ENCODE peak calls at places on chromosomes 2 and 18, in five cellular contexts. One of them, this sample, is unnamed.
A peak's percentile ranks its signal among the peaks of the same experiment; 100 is the strongest.

GRCh38 chr2:165273176-165273575 is 34.0 kb downstream of the SCN2A start:
- DNase-seq in SK-N-SH: no peak
- DNase-seq in H1: no peak
- DNase-seq in GM12878: no peak
- DNase-seq in HepG2: no peak
- DNase-seq in this sample: no peak

GRCh38 chr18:30679285-30679930 is 363.1 kb downstream of the DSC3 start:
- DNase-seq in H1: no peak
- DNase-seq in HepG2: no peak
- DNase-seq in SK-N-SH: no peak
- DNase-seq in GM12878: no peak
- DNase-seq in this sample: no peak

GRCh38 chr2:228048838-228049490 is 132.5 kb downstream of the SPHKAP start:
- DNase-seq in HepG2: peak; percentile 49
- DNase-seq in H1: peak; percentile 31
- DNase-seq in SK-N-SH: peak; percentile 28
- DNase-seq in GM12878: no peak
- DNase-seq in this sample: peak; percentile 3

GRCh38 chr18:3088444-3088843 is 75.5 kb upstream of the LPIN2 start:
- DNase-seq in SK-N-SH: no peak
- DNase-seq in GM12878: no peak
- DNase-seq in H1: no peak
- DNase-seq in HepG2: no peak
- DNase-seq in this sample: no peak

GRCh38 chr2:60885683-60886082 is 4.3 kb downstream of the REL start:
- DNase-seq in H1: no peak
- DNase-seq in HepG2: peak; percentile 85
- DNase-seq in GM12878: no peak
- DNase-seq in SK-N-SH: no peak
- DNase-seq in this sample: peak; percentile 15

GRCh38 chr2:54673501-54673998 is 49.9 kb upstream of the EML6 start:
- DNase-seq in GM12878: no peak
- DNase-seq in SK-N-SH: no peak
- DNase-seq in H1: no peak
- DNase-seq in HepG2: no peak
- DNase-seq in this sample: no peak

GRCh38 chr2:239216251-239216613 is 184.6 kb downstream of the HDAC4 start:
- DNase-seq in GM12878: no peak
- DNase-seq in SK-N-SH: no peak
- DNase-seq in HepG2: no peak
- DNase-seq in H1: no peak
- DNase-seq in this sample: no peak

GRCh38 chr18:55289775-55290174 is 298.2 kb downstream of the TCF4 start:
- DNase-seq in GM12878: no peak
- DNase-seq in H1: no peak
- DNase-seq in HepG2: no peak
- DNase-seq in SK-N-SH: no peak
- DNase-seq in this sample: no peak

GRCh38 chr2:215367647-215368492 is 56.0 kb downstream of the ATIC start:
- DNase-seq in GM12878: no peak
- DNase-seq in H1: no peak
- DNase-seq in HepG2: no peak
- DNase-seq in SK-N-SH: no peak
- DNase-seq in this sample: no peak

GRCh38 chr2:170271340-170271739 is 93.4 kb downstream of the MYO3B start:
- DNase-seq in H1: no peak
- DNase-seq in GM12878: no peak
- DNase-seq in SK-N-SH: no peak
- DNase-seq in HepG2: no peak
- DNase-seq in this sample: no peak

GRCh38 chr2:128686498-128686861 is 367.8 kb upstream of the HS6ST1 start:
- DNase-seq in GM12878: no peak
- DNase-seq in HepG2: no peak
- DNase-seq in SK-N-SH: no peak
- DNase-seq in H1: no peak
- DNase-seq in this sample: peak; percentile 75

GRCh38 chr2:126787278-126787677 is 111.4 kb upstream of the TEX51 start:
- DNase-seq in HepG2: no peak
- DNase-seq in SK-N-SH: no peak
- DNase-seq in H1: no peak
- DNase-seq in GM12878: no peak
- DNase-seq in this sample: no peak

GRCh38 chr2:102000813-102001766 is 9.3 kb downstream of the IL1R2 start:
- DNase-seq in GM12878: no peak
- DNase-seq in SK-N-SH: no peak
- DNase-seq in HepG2: no peak
- DNase-seq in H1: no peak
- DNase-seq in this sample: no peak

GRCh38 chr2:181300600-181301291 is 156.4 kb upstream of the ITGA4 start:
- DNase-seq in GM12878: no peak
- DNase-seq in H1: no peak
- DNase-seq in SK-N-SH: no peak
- DNase-seq in HepG2: no peak
- DNase-seq in this sample: peak; percentile 78

GRCh38 chr2:213086050-213086449 is 65.4 kb downstream of the IKZF2 start:
- DNase-seq in HepG2: no peak
- DNase-seq in H1: no peak
- DNase-seq in GM12878: no peak
- DNase-seq in SK-N-SH: no peak
- DNase-seq in this sample: no peak

GRCh38 chr2:15992457-15993231 is 52.3 kb downstream of the MYCN start:
- DNase-seq in H1: no peak
- DNase-seq in GM12878: no peak
- DNase-seq in HepG2: no peak
- DNase-seq in SK-N-SH: no peak
- DNase-seq in this sample: no peak

GRCh38 chr18:43648002-43648401 is 370.7 kb upstream of the SYT4 start:
- DNase-seq in SK-N-SH: no peak
- DNase-seq in H1: no peak
- DNase-seq in HepG2: no peak
- DNase-seq in GM12878: no peak
- DNase-seq in this sample: no peak

GRCh38 chr2:85785027-85785822 is 31.4 kb downstream of the ATOH8 start:
- DNase-seq in H1: no peak
- DNase-seq in SK-N-SH: no peak
- DNase-seq in GM12878: no peak
- DNase-seq in HepG2: no peak
- DNase-seq in this sample: no peak

GRCh38 chr18:22268641-22269128 is 99.3 kb downstream of the GATA6 start:
- DNase-seq in SK-N-SH: no peak
- DNase-seq in GM12878: no peak
- DNase-seq in HepG2: no peak
- DNase-seq in H1: no peak
- DNase-seq in this sample: no peak

GRCh38 chr2:239753537-239753936 is 271.6 kb downstream of the NDUFA10 start:
- DNase-seq in H1: no peak
- DNase-seq in HepG2: no peak
- DNase-seq in SK-N-SH: no peak
- DNase-seq in GM12878: no peak
- DNase-seq in this sample: no peak

GRCh38 chr2:124678043-124678442 is 653.0 kb downstream of the CNTNAP5 start:
- DNase-seq in GM12878: no peak
- DNase-seq in H1: no peak
- DNase-seq in HepG2: no peak
- DNase-seq in SK-N-SH: no peak
- DNase-seq in this sample: no peak

GRCh38 chr2:233064526-233065199 is 4.5 kb downstream of the INPP5D start:
- DNase-seq in SK-N-SH: no peak
- DNase-seq in GM12878: no peak
- DNase-seq in H1: no peak
- DNase-seq in HepG2: no peak
- DNase-seq in this sample: peak; percentile 30

GRCh38 chr2:38260469-38260868 is 116.6 kb downstream of the ATL2 start:
- DNase-seq in HepG2: no peak
- DNase-seq in H1: no peak
- DNase-seq in SK-N-SH: no peak
- DNase-seq in GM12878: peak; percentile 71
- DNase-seq in this sample: no peak

GRCh38 chr2:157786663-157787363 is 89.3 kb downstream of the ACVR1 start:
- DNase-seq in HepG2: no peak
- DNase-seq in SK-N-SH: no peak
- DNase-seq in H1: no peak
- DNase-seq in GM12878: no peak
- DNase-seq in this sample: no peak

GRCh38 chr18:28837100-28837499 is 660.2 kb upstream of the CDH2 start:
- DNase-seq in HepG2: no peak
- DNase-seq in SK-N-SH: no peak
- DNase-seq in GM12878: no peak
- DNase-seq in H1: no peak
- DNase-seq in this sample: no peak

GRCh38 chr18:54919412-54919811 is 39.8 kb downstream of the CCDC68 start:
- DNase-seq in GM12878: no peak
- DNase-seq in H1: no peak
- DNase-seq in SK-N-SH: peak; percentile 39
- DNase-seq in HepG2: no peak
- DNase-seq in this sample: no peak

GRCh38 chr2:16251511-16252205 is 311.3 kb downstream of the MYCN start:
- DNase-seq in HepG2: no peak
- DNase-seq in SK-N-SH: no peak
- DNase-seq in H1: no peak
- DNase-seq in GM12878: no peak
- DNase-seq in this sample: no peak

GRCh38 chr2:196823750-196824149 is 14.6 kb upstream of the C2orf66 start:
- DNase-seq in HepG2: no peak
- DNase-seq in GM12878: no peak
- DNase-seq in H1: no peak
- DNase-seq in SK-N-SH: no peak
- DNase-seq in this sample: no peak

GRCh38 chr2:28648147-28648546 is 103.5 kb upstream of the PPP1CB start:
- DNase-seq in SK-N-SH: no peak
- DNase-seq in GM12878: no peak
- DNase-seq in HepG2: no peak
- DNase-seq in H1: no peak
- DNase-seq in this sample: no peak

GRCh38 chr18:903703-904102 is 968 bp upstream of the ADCYAP1 start:
- DNase-seq in SK-N-SH: no peak
- DNase-seq in GM12878: no peak
- DNase-seq in H1: no peak
- DNase-seq in HepG2: no peak
- DNase-seq in this sample: peak; percentile 11

GRCh38 chr18:22946841-22947240 is 13.7 kb downstream of the RBBP8 start:
- DNase-seq in SK-N-SH: no peak
- DNase-seq in HepG2: no peak
- DNase-seq in H1: no peak
- DNase-seq in GM12878: no peak
- DNase-seq in this sample: no peak

GRCh38 chr2:133497261-133497893 is 70.9 kb downstream of the NCKAP5 start:
- DNase-seq in GM12878: no peak
- DNase-seq in HepG2: no peak
- DNase-seq in SK-N-SH: no peak
- DNase-seq in H1: no peak
- DNase-seq in this sample: no peak

GRCh38 chr2:122029945-122030344 is 274.5 kb downstream of the TSN start:
- DNase-seq in GM12878: no peak
- DNase-seq in H1: no peak
- DNase-seq in SK-N-SH: no peak
- DNase-seq in HepG2: no peak
- DNase-seq in this sample: no peak
- TF ChIP-seq GABPA in GM12878: no peak
- TF ChIP-seq GABPA in H1: no peak
- TF ChIP-seq GABPA in SK-N-SH: no peak
- TF ChIP-seq GABPA in HepG2: no peak
- TF ChIP-seq GABPA in this sample: no peak

DNA sequence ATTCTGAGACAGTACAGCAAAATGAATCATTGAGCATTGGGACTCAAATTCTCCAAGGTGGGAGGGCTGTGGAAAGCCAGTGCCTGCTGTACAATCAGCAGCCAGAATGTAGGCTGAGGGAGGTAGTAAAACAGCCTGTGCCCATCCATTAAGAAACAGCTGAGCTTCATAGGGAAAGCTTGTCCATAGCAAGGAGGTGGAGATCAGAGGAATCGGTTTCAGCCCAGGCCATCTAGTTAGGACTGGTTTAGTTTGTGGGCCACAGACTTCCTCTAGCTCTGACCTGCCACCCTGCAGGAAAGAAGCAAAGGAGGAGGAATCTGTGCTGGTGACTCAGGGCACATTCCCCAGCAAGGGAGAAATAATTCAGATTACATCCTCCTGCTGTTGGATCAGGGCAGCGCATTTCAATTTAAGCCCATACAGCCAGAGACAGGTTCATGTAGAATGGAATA is 333.4 kb downstream of the SETBP1 start:
- DNase-seq in SK-N-SH: peak; percentile 6
- DNase-seq in GM12878: no peak
- DNase-seq in HepG2: no peak
- DNase-seq in H1: no peak
- DNase-seq in this sample: no peak
- TF ChIP-seq CTCF in SK-N-SH: peak; percentile 56
- TF ChIP-seq CTCF in GM12878: no peak
- TF ChIP-seq CTCF in HepG2: no peak
- TF ChIP-seq CTCF in H1: no peak
- TF ChIP-seq CTCF in this sample: no peak

GRCh38 chr2:53188846-53189245 is 578.8 kb upstream of the CHAC2 start:
- DNase-seq in HepG2: no peak
- DNase-seq in H1: no peak
- DNase-seq in GM12878: no peak
- DNase-seq in SK-N-SH: no peak
- DNase-seq in this sample: no peak
- TF ChIP-seq POLR2AphosphoS5 in HepG2: no peak
- TF ChIP-seq POLR2AphosphoS5 in H1: no peak
- TF ChIP-seq POLR2AphosphoS5 in GM12878: no peak
- TF ChIP-seq POLR2AphosphoS5 in SK-N-SH: no peak
- TF ChIP-seq POLR2AphosphoS5 in this sample: no peak

DNA sequence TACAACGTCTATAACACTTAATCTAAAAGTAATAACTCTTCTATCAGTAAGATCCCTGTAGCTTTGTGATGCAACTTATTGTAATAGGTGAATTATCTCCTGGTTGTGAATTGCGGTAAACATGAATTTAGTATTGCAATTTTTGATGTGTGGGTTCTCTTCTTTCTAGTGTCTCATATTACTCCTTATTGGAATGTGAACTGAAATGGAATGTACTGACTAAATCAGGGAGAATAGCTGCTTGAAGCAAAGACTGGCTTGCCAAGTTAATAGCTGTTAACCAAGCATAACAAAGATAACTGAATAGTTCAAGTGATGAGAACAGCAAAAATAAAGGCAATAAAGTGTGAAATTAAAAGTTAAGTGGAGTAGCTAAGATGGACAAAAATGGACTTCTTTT is 60.5 kb upstream of the TFPI start:
- DNase-seq in HepG2: no peak
- DNase-seq in GM12878: no peak
- DNase-seq in SK-N-SH: no peak
- DNase-seq in H1: no peak
- DNase-seq in this sample: no peak
- TF ChIP-seq GABPA in HepG2: no peak
- TF ChIP-seq GABPA in GM12878: no peak
- TF ChIP-seq GABPA in SK-N-SH: no peak
- TF ChIP-seq GABPA in H1: no peak
- TF ChIP-seq GABPA in this sample: no peak

DNA sequence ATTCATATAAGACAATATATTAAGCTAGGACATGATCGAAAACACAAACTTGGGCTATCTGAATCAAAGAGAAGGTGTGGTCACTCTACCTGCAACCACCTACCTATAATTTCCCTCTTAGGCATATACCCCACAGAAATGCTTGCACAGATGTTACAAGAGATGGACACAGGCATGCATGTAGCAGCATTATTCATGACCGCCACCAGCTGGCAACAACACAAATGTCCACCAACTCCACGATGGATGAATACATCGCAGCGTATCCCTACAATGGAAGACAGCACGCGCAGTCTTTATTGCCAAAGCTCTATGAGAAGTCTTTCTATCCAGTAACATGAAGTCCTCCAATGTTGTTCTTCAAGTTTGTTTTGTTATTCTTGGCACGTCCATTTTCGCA is 90.8 kb downstream of the ARL4C start:
- DNase-seq in GM12878: no peak
- DNase-seq in SK-N-SH: no peak
- DNase-seq in HepG2: no peak
- DNase-seq in H1: no peak
- DNase-seq in this sample: no peak
- TF ChIP-seq CTCF in GM12878: no peak
- TF ChIP-seq CTCF in SK-N-SH: no peak
- TF ChIP-seq CTCF in HepG2: peak; percentile 47
- TF ChIP-seq CTCF in H1: no peak
- TF ChIP-seq CTCF in this sample: no peak

This sample was measured in HL-60.